ENCODE peak calls at places on chromosomes 16 and 17, in four cellular contexts. H, E, V and M are unnamed samples. For H3K27me3, the result is how much of the 10 kb centered on the place peaks cover.

GRCh38 chr16:88685156-88686061 is 898 bp downstream of the SNAI3 start:
- DNase-seq in H (no peak), E (no peak), V (peak), M (no peak)

GRCh38 chr16:57284206-57284951 is at the start of gene PLLP:
- DNase-seq in H (no peak), E (peak), V (peak), M (peak)

GRCh38 chr17:30290696-30291570 is 811 bp downstream of the BLMH start:
- DNase-seq in H (peak), E (peak), V (peak), M (no peak)

GRCh38 chr17:55770220-55770870 is 19.5 kb downstream of the PCTP start:
- DNase-seq in H (no peak), E (no peak), V (no peak), M (no peak)

GRCh38 chr16:1971678-1972489 is at the start of gene TBL3:
- DNase-seq in H (peak), E (peak), V (peak), M (peak)

GRCh38 chr17:42125565-42125964 is 3.0 kb downstream of the HSPB9 start:
- DNase-seq in H (no peak), E (no peak), V (no peak), M (no peak)

GRCh38 chr16:8776193-8776592 is 21.2 kb downstream of the TMEM186 start:
- DNase-seq in H (peak), E (no peak), V (no peak), M (no peak)

GRCh38 chr17:41785876-41786226 is 660 bp downstream of the JUP start:
- DNase-seq in H (peak), E (peak), V (peak), M (no peak)

GRCh38 chr17:56521439-56522141 is 71.9 kb upstream of the NOG start:
- DNase-seq in H (no peak), E (no peak), V (no peak), M (no peak)

GRCh38 chr16:69812213-69813014 is 50.3 kb downstream of the WWP2 start:
- DNase-seq in H (no peak), E (no peak), V (no peak), M (no peak)

GRCh38 chr16:78127130-78127529 is 27.7 kb downstream of the WWOX start:
- DNase-seq in H (no peak), E (no peak), V (no peak), M (no peak)

GRCh38 chr17:80892019-80892855 is 99.4 kb upstream of the CHMP6 start:
- DNase-seq in H (peak), E (peak), V (no peak), M (peak)

GRCh38 chr16:3056336-3057180 is 8.9 kb upstream of the IL32 start:
- DNase-seq in H (no peak), E (no peak), V (no peak), M (no peak)

GRCh38 chr16:82331974-82332750 is 162.1 kb upstream of the MPHOSPH6 start:
- DNase-seq in H (no peak), E (no peak), V (no peak), M (no peak)

GRCh38 chr16:85458952-85459351 is 154.2 kb upstream of the GSE1 start:
- DNase-seq in H (no peak), E (no peak), V (no peak), M (no peak)

GRCh38 chr16:29994613-29995329 is 646 bp downstream of the HIRIP3 start:
- DNase-seq in H (no peak), E (no peak), V (peak), M (no peak)

GRCh38 chr17:41777157-41777578 is 9.3 kb downstream of the JUP start:
- DNase-seq in H (no peak), E (peak), V (no peak), M (no peak)

GRCh38 chr17:75843577-75844529 is at the start of gene UNC13D:
- DNase-seq in H (no peak), E (no peak), V (peak), M (peak)

GRCh38 chr16:21646721-21647561 is 5.5 kb downstream of the IGSF6 start:
- DNase-seq in H (no peak), E (no peak), V (no peak), M (peak)

GRCh38 chr16:4313563-4314531 is 2.0 kb upstream of the GLIS2 start:
- DNase-seq in H (no peak), E (peak), V (no peak), M (no peak)

GRCh38 chr17:17492085-17492484 is 4.1 kb downstream of the RASD1 start:
- DNase-seq in H (no peak), E (no peak), V (no peak), M (no peak)

GRCh38 chr16:73978407-73978784 is 318.2 kb upstream of the PSMD7 start:
- DNase-seq in H (no peak), E (no peak), V (no peak), M (no peak)
- H3K27me3 ChIP-seq in H (under half), E (under half), V (under half), M (under half)

DNA sequence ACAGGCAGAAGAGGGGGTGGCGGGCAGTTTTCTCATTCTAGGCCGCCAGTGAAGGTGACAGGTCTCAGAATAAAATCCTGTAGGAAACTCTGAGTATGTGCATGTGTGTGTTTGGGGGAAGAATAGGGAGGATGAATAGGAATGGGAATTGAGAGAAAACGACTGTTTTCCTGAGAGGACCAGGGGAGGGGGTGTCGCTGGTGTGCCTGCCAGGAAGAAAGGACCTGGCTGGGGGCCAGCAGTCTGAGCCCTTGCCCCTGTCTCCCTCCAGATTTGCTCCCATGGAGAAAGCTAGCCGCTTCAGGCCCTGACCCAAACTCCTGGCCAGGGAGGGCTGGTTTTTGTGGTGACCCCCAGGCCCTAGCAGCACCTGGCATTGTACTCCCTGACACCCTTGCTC is 14.4 kb downstream of the C17orf50 start:
- DNase-seq in H (no peak), E (no peak), V (no peak), M (no peak)
- H3K27me3 ChIP-seq in H (under half), E (under half), V (under half), M (under half)

GRCh38 chr17:48209973-48210372 is 102.4 kb downstream of the SNX11 start:
- DNase-seq in H (no peak), E (no peak), V (no peak), M (no peak)
- H3K27me3 ChIP-seq in H (under half), E (under half), V (under half), M (under half)

GRCh38 chr17:79192503-79193500 is 118.2 kb downstream of the ENGASE start:
- DNase-seq in H (peak), E (no peak), V (peak), M (no peak)
- H3K27me3 ChIP-seq in H (under half), E (under half), V (under half), M (under half)

GRCh38 chr17:79130536-79131273 is 56.1 kb downstream of the ENGASE start:
- DNase-seq in H (no peak), E (no peak), V (no peak), M (no peak)
- H3K27me3 ChIP-seq in H (under half), E (under half), V (under half), M (under half)

GRCh38 chr17:79136596-79136995 is 62.0 kb downstream of the ENGASE start:
- DNase-seq in H (no peak), E (no peak), V (peak), M (no peak)
- H3K27me3 ChIP-seq in H (under half), E (under half), V (under half), M (under half)

DNA sequence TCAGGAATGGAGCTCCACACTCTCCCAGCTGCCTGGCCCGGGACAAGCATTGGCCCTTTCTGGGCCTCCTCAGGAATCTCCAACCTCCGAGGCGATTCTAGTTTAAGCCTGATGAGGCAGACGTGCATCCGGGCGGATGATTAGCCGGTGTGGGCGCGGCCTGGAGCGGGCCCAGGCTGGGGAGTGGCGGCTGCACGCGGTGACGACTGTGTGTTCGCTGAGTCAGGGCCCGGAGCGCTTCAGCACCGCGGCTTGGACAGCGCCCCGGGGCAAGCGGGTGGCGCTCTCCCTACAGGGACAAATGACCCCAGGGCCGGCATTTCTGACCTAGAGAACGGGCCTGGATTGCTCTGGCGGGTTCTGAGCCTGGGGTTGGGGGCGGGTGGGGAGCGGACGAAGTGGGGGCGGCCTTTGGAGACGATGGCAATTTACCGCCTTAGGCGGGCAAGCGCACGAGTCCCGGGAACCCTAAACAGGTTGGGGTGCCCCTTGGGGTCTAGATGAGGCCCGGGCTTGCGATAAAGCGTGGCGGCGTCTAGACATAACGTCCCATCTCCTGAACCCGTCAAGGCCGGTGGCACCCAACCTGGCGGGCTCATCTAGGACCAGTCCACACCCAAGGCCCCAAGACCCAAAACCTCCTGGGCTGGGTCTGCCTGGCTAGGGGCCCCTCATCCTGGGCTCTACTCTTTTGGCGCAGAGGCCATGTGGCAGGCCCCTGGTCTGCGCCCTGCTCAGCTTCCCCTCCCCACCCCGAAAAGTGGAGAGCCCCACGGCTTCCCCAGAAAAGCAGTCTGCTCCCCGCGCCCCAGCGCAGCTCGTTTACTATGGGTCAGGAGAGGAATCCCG is 22.3 kb upstream of the ZNHIT3 start:
- DNase-seq in H (peak), E (peak), V (no peak), M (no peak)
- H3K27me3 ChIP-seq in H (under half), E (under half), V (under half), M (under half)

GRCh38 chr17:43907425-43907981 is at the start of gene MPP2:
- DNase-seq in H (peak), E (peak), V (peak), M (no peak)

GRCh38 chr17:43912635-43913304 is 5.4 kb upstream of the MPP2 start:
- DNase-seq in H (no peak), E (no peak), V (no peak), M (no peak)

GRCh38 chr17:43908111-43908721 is 880 bp upstream of the MPP2 start:
- DNase-seq in H (peak), E (peak), V (peak), M (no peak)

GRCh38 chr17:43906951-43907424 is 348 bp downstream of the MPP2 start:
- DNase-seq in H (no peak), E (no peak), V (no peak), M (no peak)

DNA sequence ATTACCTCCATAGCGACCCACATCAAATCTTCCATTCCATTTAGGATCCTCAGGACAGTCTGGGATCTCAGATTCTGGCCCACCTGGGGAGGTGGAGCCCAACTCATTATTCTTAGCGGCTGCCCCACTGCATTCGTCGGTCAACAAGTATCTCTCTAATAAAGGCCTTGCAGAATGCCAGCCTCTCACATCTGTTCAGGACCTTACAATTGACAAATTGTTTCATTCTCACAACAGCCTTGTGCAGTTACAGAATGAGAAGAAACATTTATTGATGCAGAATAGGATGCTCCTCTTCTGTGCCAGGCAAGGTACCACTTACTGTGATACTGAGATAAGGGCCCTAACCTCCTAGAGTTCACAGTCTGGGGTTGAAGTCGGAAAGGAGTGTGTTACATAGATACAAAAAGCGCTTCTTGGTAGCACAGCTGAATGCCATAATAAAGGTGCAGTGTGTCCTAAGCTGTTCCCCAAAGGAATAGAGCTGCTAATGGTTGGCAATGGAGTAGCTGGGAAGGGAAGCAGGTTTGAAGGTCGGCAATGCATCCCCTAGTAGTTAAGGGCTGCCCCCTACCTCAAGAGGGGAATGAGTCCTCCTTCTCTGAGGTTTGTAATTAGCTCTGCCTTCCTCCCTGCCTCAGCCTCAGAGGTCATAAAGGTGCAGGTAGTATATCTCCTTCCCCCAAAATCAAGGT is 2.3 kb upstream of the MPP2 start:
- DNase-seq in H (no peak), E (no peak), V (no peak), M (no peak)
- H3K27me3 ChIP-seq in H (under half), E (under half), V (half or more), M (under half)

GRCh38 chr17:6094926-6095325 is 24.7 kb downstream of the WSCD1 start:
- DNase-seq in H (no peak), E (no peak), V (no peak), M (no peak)
- H3K27me3 ChIP-seq in H (under half), E (under half), V (under half), M (under half)

GRCh38 chr17:37743612-37743874 is 1.3 kb downstream of the HNF1B start:
- DNase-seq in H (no peak), E (no peak), V (no peak), M (no peak)

GRCh38 chr17:37744961-37745800 is at the start of gene HNF1B:
- DNase-seq in H (peak), E (no peak), V (no peak), M (no peak)

GRCh38 chr17:37743875-37744632 is 805 bp downstream of the HNF1B start:
- DNase-seq in H (peak), E (no peak), V (no peak), M (no peak)

GRCh38 chr17:37745801-37746426 is 1.1 kb upstream of the HNF1B start:
- DNase-seq in H (no peak), E (no peak), V (no peak), M (no peak)

DNA sequence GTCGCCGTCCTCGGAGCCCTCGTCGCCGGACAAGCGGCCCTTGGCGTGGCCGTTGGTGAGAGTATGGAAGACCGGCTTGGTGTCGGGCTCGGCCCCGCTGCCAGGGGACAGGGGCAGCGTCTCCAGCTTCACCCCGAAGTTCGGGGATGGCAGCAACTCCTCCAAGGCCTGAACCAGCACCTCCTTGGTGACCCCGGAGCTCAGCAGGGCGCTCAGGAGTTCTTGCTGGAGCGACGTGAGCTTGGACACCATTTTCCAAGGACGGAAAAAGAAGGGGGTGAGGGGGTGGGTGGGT is 279 bp downstream of the HNF1B start:
- DNase-seq in H (no peak), E (no peak), V (no peak), M (no peak)
- H3K27me3 ChIP-seq in H (under half), E (under half), V (under half), M (half or more)